ENCODE peak calls at places on chromosomes 4 and X, in eight cellular contexts. Z, C, T, V, M, Y, B and D are unnamed samples.

GRCh38 chr4:140152760-140153418 is 1.1 kb downstream of the MAML3 start:
- DNase-seq in Z (no peak), C (peak; percentile 38), T (peak; percentile 40), V (no peak), M (peak; percentile 31), Y (no peak), B (peak; percentile 52), D (no peak)

GRCh38 chrX:153776611-153777045 is 4.2 kb upstream of the SRPK3 start:
- DNase-seq in Z (no peak), C (peak; percentile 22), T (no peak), V (peak; percentile 1), M (no peak), Y (no peak), B (no peak), D (no peak)

GRCh38 chr4:74219241-74219640 is 61.3 kb downstream of the MTHFD2L start:
- DNase-seq in Z (no peak), C (no peak), T (no peak), V (no peak), M (no peak), Y (no peak), B (no peak), D (no peak)

GRCh38 chr4:182855312-182855711 is 61.9 kb downstream of the DCTD start:
- DNase-seq in Z (no peak), C (no peak), T (no peak), V (no peak), M (no peak), Y (no peak), B (no peak), D (no peak)

GRCh38 chr4:1910643-1911042 is 39.5 kb downstream of the NSD2 start:
- DNase-seq in Z (peak; percentile 47), C (peak; percentile 35), T (peak; percentile 52), V (peak; percentile 29), M (no peak), Y (peak; percentile 57), B (peak; percentile 74), D (no peak)

GRCh38 chr4:2789801-2790582 is 2.9 kb upstream of the SH3BP2 start:
- DNase-seq in Z (no peak), C (no peak), T (peak; percentile 44), V (no peak), M (no peak), Y (no peak), B (no peak), D (no peak)

GRCh38 chr4:118845552-118846065 is 9.7 kb upstream of the SEC24D start:
- DNase-seq in Z (no peak), C (no peak), T (no peak), V (no peak), M (no peak), Y (no peak), B (no peak), D (no peak)

GRCh38 chr4:85050736-85051135 is 84.2 kb upstream of the WDFY3 start:
- DNase-seq in Z (no peak), C (no peak), T (no peak), V (no peak), M (no peak), Y (no peak), B (no peak), D (no peak)

GRCh38 chr4:111400736-111401135 is 744.5 kb upstream of the FAM241A start:
- DNase-seq in Z (peak; percentile 13), C (no peak), T (no peak), V (no peak), M (no peak), Y (peak; percentile 2), B (peak; percentile 70), D (no peak)

GRCh38 chr4:86924805-86925204 is 10.0 kb upstream of the AFF1 start:
- DNase-seq in Z (peak; percentile 84), C (no peak), T (no peak), V (no peak), M (no peak), Y (peak; percentile 85), B (peak; percentile 86), D (peak; percentile 86)

GRCh38 chr4:188930822-188931221 is 791.6 kb downstream of the TRIML1 start:
- DNase-seq in Z (no peak), C (peak; percentile 1), T (no peak), V (no peak), M (no peak), Y (no peak), B (no peak), D (no peak)

GRCh38 chr4:80239480-80239879 is 27.0 kb upstream of the FGF5 start:
- DNase-seq in Z (no peak), C (no peak), T (no peak), V (no peak), M (no peak), Y (no peak), B (peak; percentile 58), D (no peak)